ENCODE peak calls at places on chromosome 6, in four cellular contexts. G is uterus, W is GM12878, L is transverse colon. O is an unnamed sample.
A peak's percentile ranks its signal among the peaks of the same experiment; 100 is the strongest.

GRCh38 chr6:129766959-129767728 is 57.2 kb upstream of the ARHGAP18 start:
- DNase-seq in W (no peak), L (peak; percentile 17), G (peak; percentile 22), O (no peak)

GRCh38 chr6:73782911-73783310 is 86.9 kb downstream of the CD109 start:
- DNase-seq in L (no peak), G (no peak), W (no peak), O (no peak)

GRCh38 chr6:136736281-136736960 is 55.9 kb downstream of the MAP3K5 start:
- DNase-seq in W (no peak), L (no peak), G (no peak), O (no peak)

GRCh38 chr6:43948527-43949450 is 178.5 kb downstream of the MRPL14 start:
- DNase-seq in G (no peak), W (no peak), L (no peak), O (no peak)

GRCh38 chr6:119384444-119384843 is 34.9 kb upstream of the MAN1A1 start:
- DNase-seq in W (no peak), G (no peak), L (no peak), O (no peak)

GRCh38 chr6:136774228-136775041 is 17.8 kb downstream of the MAP3K5 start:
- DNase-seq in W (no peak), L (no peak), G (no peak), O (no peak)

GRCh38 chr6:35449287-35449881 is 2.8 kb upstream of the FANCE start:
- DNase-seq in W (no peak), L (no peak), G (no peak), O (peak; percentile 72)

GRCh38 chr6:18053555-18054445 is 66.4 kb upstream of the KIF13A start:
- DNase-seq in L (no peak), G (no peak), W (no peak), O (no peak)

GRCh38 chr6:170243791-170244291 is 47.0 kb downstream of the DLL1 start:
- DNase-seq in W (no peak), G (no peak), L (no peak), O (no peak)

GRCh38 chr6:3251462-3252314 is 7.1 kb upstream of the PSMG4 start:
- DNase-seq in L (peak; percentile 90), W (peak; percentile 30), G (peak; percentile 83), O (peak; percentile 92)

GRCh38 chr6:159169557-159170332 is 545 bp downstream of the FNDC1 start:
- DNase-seq in L (no peak), G (peak; percentile 23), W (no peak), O (no peak)

GRCh38 chr6:30100585-30101422 is 12.1 kb downstream of the TRIM31 start:
- DNase-seq in G (peak; percentile 25), L (peak; percentile 85), W (no peak), O (no peak)

GRCh38 chr6:142088858-142089216 is 43.9 kb upstream of the GJE1 start:
- DNase-seq in W (no peak), L (no peak), G (no peak), O (no peak)

GRCh38 chr6:21636876-21637275 is 43.3 kb downstream of the SOX4 start:
- DNase-seq in G (no peak), W (no peak), L (no peak), O (no peak)

GRCh38 chr6:42404494-42404893 is 47.2 kb downstream of the TRERF1 start:
- DNase-seq in L (peak; percentile 69), G (peak; percentile 22), W (no peak), O (peak; percentile 63)

GRCh38 chr6:162200945-162201692 is 526.4 kb downstream of the PRKN start:
- DNase-seq in L (no peak), G (no peak), W (no peak), O (no peak)

GRCh38 chr6:5202206-5202605 is 58.5 kb downstream of the LYRM4 start:
- DNase-seq in L (no peak), W (no peak), G (no peak), O (no peak)

GRCh38 chr6:156780117-156780641 is 3.0 kb downstream of the ARID1B start:
- DNase-seq in G (no peak), L (peak; percentile 63), W (peak; percentile 71), O (peak; percentile 67)

GRCh38 chr6:156777866-156778614 is 862 bp downstream of the ARID1B start:
- DNase-seq in L (peak; percentile 47), W (no peak), G (peak; percentile 45), O (no peak)

GRCh38 chr6:156779206-156780116 is 2.3 kb downstream of the ARID1B start:
- DNase-seq in L (peak; percentile 49), G (peak; percentile 57), W (no peak), O (no peak)

GRCh38 chr6:156777577-156777865 is 343 bp downstream of the ARID1B start:
- DNase-seq in L (no peak), G (no peak), W (no peak), O (no peak)

GRCh38 chr6:156778615-156779205 is 1.5 kb downstream of the ARID1B start:
- DNase-seq in L (peak; percentile 65), W (no peak), G (peak; percentile 68), O (no peak)
- TF ChIP-seq POLR2A in L (no peak), W (peak; percentile 55), G (no peak), O (peak; percentile 21)

DNA sequence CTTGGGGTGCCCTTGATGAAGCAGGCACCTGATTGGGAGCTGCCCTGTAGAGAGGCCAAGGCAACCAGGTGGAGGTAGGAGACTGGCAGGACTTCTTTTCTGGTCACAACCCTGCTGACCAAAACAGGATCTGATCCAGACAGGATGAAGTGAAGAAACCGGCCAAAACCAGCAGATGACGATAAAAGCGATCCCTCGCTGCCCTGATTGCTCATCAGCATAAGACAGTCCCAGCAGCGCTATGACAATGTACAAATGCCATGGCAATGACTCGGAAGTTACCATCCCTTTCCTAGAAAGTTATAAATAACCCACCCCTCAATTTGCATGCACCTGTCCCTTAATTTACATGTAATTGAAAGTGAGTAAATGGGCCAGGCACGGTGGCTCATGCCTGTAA is 88.4 kb upstream of the PDE10A start:
- DNase-seq in G (no peak), L (no peak), W (no peak), O (no peak)
- TF ChIP-seq POLR2A in G (no peak), L (no peak), W (no peak), O (no peak)

GRCh38 chr6:15086273-15087158 is 159.4 kb upstream of the JARID2 start:
- DNase-seq in W (no peak), G (no peak), L (peak; percentile 18), O (no peak)
- TF ChIP-seq POLR2A in W (no peak), G (no peak), L (no peak), O (no peak)

DNA sequence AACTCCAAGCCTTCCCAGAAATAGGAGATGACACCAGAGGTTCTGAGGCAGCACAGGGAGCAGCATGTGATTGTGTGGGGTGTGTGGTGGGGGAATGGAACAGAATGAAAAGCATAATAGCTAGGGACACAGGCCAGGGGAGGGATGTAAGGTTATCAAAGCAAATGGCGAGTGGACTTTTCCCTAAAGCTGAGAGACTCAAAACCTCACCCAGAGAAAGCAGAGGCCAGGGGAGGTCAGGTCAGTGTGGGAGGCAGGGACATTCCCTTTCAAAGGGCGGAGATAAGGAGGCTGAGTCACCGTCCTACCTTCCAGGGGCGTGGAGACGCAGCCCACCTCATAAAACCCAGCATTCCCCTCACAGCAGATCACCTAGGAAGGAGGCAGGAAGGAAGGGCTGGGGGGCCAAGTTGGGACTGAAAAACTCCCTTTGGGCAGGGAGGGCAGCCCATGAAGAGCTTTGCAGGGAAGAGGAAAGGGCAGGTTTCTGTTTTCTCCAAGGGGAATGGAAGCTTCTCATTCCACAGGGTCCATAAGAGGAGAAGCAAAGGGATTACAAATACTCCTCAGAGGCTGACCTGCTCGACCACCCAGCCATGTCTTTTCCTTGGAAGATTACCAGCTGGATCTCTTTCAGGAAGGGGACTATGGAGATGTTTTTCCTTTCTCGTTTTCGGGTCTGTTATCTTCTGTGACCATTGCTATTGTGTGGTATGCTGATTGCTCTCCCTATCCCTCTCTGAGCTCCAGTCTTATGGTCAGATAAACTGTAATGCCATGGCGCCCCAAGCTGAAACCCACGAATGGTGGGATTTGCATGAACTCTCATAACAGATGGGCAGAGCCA is 9.6 kb upstream of the LY6G5C start:
- DNase-seq in G (no peak), W (no peak), L (peak; percentile 44), O (no peak)
- TF ChIP-seq POLR2A in G (no peak), W (no peak), L (no peak), O (no peak)

GRCh38 chr6:24719125-24719931 is at the start of gene C6orf62:
- DNase-seq in W (peak; percentile 20), L (peak; percentile 41), G (no peak), O (no peak)
- TF ChIP-seq POLR2A in W (peak; percentile 52), L (peak; percentile 8), G (no peak), O (no peak)

DNA sequence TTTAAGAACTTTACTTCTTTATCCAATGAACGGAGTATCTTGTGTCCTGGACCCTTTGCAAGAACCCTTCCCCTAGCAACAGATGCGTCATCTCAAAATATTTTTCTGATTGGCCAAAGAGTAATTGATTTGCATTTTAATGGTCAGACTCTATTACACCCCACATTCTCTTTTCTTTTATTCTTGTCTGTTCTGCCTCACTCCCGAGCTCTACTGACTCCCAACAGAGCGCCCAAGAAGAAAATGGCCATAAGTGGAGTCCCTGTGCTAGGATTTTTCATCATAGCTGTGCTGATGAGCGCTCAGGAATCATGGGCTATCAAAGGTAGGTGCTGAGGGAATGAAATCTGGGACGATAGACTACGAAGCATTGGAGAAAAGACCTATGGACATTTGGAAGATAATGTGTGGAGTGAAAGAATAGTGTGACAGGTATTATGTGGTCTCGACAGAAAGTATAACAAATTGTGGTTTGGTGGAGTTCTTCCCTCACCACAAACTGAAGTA is at the start of gene HLA-DRA:
- DNase-seq in W (peak; percentile 99), L (no peak), G (no peak), O (peak; percentile 17)
- TF ChIP-seq POLR2A in W (peak; percentile 95), L (peak; percentile 61), G (peak; percentile 76), O (no peak)

DNA sequence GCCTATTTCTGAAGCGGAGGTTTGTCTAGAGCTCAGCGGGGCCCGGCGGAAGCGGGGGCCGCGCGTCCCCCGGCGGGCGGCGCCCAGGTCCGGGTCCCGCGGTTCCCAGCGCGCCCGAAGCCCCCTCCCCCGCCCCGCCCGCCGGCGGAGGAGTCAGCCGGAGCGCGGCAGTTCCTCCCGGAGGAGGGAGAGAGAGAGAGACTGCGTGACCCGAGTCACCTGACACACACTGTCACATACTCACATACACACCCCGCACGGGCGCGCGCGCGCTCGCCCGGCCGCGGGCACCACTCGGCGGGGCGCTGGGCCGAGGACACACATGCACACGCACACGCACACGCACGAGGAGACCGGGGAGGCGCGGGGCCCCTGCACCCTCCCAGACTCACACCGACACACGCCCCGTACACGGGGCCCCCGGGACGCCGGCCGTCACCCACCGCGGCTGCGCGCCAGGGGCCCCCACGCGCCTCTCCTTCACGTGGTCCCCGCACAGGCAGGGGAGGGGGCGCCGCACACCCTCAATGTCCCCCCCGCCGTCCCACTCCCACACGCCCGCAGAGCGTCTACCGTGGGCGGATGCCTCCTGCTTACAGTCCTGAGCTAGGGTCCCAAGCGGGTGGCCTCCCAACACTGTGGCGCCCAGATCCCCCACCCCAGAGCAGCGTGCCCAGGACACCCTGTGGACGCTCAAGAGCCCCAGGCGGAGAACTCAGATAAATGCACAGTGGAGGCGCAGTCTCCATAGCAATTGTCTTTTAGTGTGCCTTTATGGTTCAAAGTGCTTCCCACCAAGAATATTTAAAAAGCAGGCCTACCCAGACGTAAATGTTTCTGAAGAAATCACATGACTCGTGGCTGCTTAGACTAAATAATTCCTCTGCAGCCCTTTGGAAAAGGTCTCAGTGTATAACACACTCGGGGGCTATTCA is at the start of gene RRAGD:
- DNase-seq in W (no peak), L (peak; percentile 73), G (peak; percentile 41), O (peak; percentile 83)
- TF ChIP-seq POLR2A in W (peak; percentile 66), L (no peak), G (no peak), O (no peak)

GRCh38 chr6:137868721-137869631 is 1.9 kb downstream of the TNFAIP3 start:
- DNase-seq in L (no peak), W (no peak), G (no peak), O (no peak)
- TF ChIP-seq POLR2A in L (no peak), W (no peak), G (no peak), O (no peak)